ENCODE peak calls at places on chromosomes 3 and 15, in seven cellular contexts. V, J, B, N, K, Z and G are unnamed samples.

GRCh38 chr3:48338635-48339034 is 5.2 kb upstream of the SPINK8 start:
- DNase-seq in V (no peak), J (no peak), K (no peak), B (no peak), N (no peak), Z (no peak), G (no peak)

GRCh38 chr15:25402342-25402741 is 36.5 kb downstream of the UBE3A start:
- DNase-seq in B (no peak), N (no peak), V (no peak), J (no peak), Z (no peak), K (no peak), G (no peak)

GRCh38 chr15:70523634-70524033 is 239.7 kb downstream of the UACA start:
- DNase-seq in B (no peak), Z (no peak), N (no peak), K (peak; percentile 57), V (no peak), J (no peak), G (peak; percentile 9)

GRCh38 chr15:37921527-37922385 is 12.7 kb upstream of the TMCO5A start:
- DNase-seq in Z (no peak), N (no peak), V (no peak), K (no peak), J (no peak), B (no peak), G (no peak)

GRCh38 chr3:153901152-153901551 is 220.0 kb upstream of the ARHGEF26 start:
- DNase-seq in N (no peak), K (no peak), V (no peak), B (no peak), J (peak; percentile 46), Z (no peak), G (no peak)

GRCh38 chr3:72488736-72489030 is 359.6 kb downstream of the SHQ1 start:
- DNase-seq in N (no peak), B (no peak), K (no peak), Z (no peak), J (peak; percentile 78), V (no peak), G (no peak)

GRCh38 chr3:156577731-156578130 is 22.8 kb upstream of the SSR3 start:
- DNase-seq in N (no peak), K (no peak), B (no peak), Z (no peak), J (peak; percentile 82), V (no peak), G (no peak)

GRCh38 chr3:107130089-107130700 is 247.0 kb upstream of the CCDC54 start:
- DNase-seq in V (no peak), B (no peak), J (no peak), Z (no peak), N (no peak), K (no peak), G (no peak)

GRCh38 chr3:13110678-13111116 is 37.5 kb upstream of the IQSEC1 start:
- DNase-seq in K (no peak), J (no peak), V (no peak), B (peak; percentile 21), Z (no peak), N (peak; percentile 18), G (no peak)

GRCh38 chr15:39499701-39500100 is 81.2 kb upstream of the THBS1 start:
- DNase-seq in J (peak; percentile 30), N (no peak), V (no peak), K (no peak), B (no peak), Z (no peak), G (no peak)
- H3K4me3 ChIP-seq in J (no peak overlapping the region), N (no peak overlapping the region), V (no peak overlapping the region), K (no peak overlapping the region), B (no peak overlapping the region), Z (no peak overlapping the region), G (no peak overlapping the region)

GRCh38 chr3:152245498-152246175 is 23.1 kb upstream of the MBNL1 start:
- DNase-seq in J (no peak), N (no peak), V (no peak), B (no peak), Z (no peak), K (no peak), G (no peak)

GRCh38 chr3:152244156-152244888 is 24.4 kb upstream of the MBNL1 start:
- DNase-seq in J (no peak), B (no peak), K (no peak), V (no peak), N (no peak), Z (no peak), G (no peak)

GRCh38 chr3:152236741-152237140 is 32.0 kb upstream of the MBNL1 start:
- DNase-seq in Z (no peak), N (peak; percentile 9), B (no peak), K (no peak), V (no peak), J (peak; percentile 52), G (no peak)

GRCh38 chr3:152243301-152243711 is 25.4 kb upstream of the MBNL1 start:
- DNase-seq in J (no peak), B (no peak), K (no peak), V (no peak), N (no peak), Z (peak; percentile 10), G (no peak)

DNA sequence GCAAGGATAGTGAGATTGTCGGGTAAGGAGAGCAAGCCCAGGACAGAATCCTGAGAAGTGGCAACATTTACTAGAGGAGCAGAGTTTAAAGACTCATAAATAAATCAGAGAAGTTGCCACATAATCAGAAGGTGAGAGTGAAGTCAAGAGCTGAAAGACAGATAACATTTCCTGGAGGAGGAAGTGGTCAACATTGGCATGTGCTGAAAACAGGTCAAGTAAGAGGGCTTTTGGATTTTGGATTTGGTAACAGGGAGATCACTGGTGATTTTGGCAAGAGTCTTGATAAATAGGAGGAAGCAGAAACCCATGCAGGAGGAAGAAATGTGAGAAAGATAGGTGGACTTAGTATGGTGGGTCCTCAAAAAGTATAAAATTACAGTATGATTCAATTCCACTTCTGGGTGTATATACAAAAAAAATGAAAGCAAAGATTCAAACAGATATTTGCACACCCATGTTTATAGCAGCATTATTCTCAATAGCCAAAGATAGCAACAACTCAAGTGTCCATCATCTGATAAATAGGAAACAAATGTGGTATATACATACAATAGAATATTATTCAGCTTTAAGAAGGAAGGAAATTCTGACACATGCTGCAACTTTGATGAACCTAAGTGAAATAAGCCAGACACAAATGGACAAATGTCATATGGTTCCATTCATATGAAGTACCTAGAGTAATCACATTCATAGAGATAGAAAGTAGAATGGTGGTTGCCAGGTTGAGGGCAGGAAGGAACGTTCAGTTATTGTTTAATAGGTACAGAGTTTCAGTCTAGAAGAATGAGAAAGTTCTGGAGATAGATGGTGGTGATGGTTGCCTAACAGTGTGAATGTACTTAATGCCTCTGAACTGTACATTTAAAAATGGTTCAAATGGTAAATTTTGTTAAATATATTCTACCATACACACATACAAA is 27.3 kb upstream of the MBNL1 start:
- DNase-seq in V (no peak), J (no peak), Z (no peak), B (no peak), K (no peak), N (peak; percentile 16), G (no peak)
- H3K4me1 ChIP-seq in V (no peaks in the 10 kb centered on the region), J (peaks cover 16% of the 10 kb centered on the region), Z (peaks cover 22% of the 10 kb centered on the region), B (no peaks in the 10 kb centered on the region), K (no peaks in the 10 kb centered on the region), N (peaks cover 3% of the 10 kb centered on the region), G (peaks cover 56% of the 10 kb centered on the region)

DNA sequence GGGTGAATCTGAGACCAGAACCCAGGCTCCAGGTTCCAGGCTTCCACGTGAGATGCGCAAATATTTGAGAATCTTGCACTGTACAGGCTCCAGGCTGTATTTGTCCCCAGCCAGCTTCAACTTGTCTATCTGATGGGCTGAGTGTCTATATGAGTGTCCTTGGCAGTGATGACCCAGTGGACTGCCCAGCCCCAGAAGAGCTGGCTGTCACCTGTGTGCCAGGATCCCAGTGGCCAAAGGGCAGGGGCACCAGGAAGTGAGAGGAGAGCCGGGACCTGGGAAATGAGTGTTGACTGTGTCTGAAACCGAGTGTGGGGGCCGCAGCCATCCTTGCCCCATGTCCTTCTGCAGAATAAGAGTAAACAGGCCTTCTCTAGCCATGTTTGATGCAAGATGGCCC is 10.4 kb downstream of the FAH start:
- DNase-seq in B (no peak), V (no peak), K (no peak), N (no peak), Z (no peak), J (no peak), G (no peak)
- H3K27me3 ChIP-seq in B (no peaks in the 10 kb centered on the region), V (no peaks in the 10 kb centered on the region), K (no peaks in the 10 kb centered on the region), N (no peaks in the 10 kb centered on the region), Z (no peaks in the 10 kb centered on the region), J (no peaks in the 10 kb centered on the region), G (no peaks in the 10 kb centered on the region)

DNA sequence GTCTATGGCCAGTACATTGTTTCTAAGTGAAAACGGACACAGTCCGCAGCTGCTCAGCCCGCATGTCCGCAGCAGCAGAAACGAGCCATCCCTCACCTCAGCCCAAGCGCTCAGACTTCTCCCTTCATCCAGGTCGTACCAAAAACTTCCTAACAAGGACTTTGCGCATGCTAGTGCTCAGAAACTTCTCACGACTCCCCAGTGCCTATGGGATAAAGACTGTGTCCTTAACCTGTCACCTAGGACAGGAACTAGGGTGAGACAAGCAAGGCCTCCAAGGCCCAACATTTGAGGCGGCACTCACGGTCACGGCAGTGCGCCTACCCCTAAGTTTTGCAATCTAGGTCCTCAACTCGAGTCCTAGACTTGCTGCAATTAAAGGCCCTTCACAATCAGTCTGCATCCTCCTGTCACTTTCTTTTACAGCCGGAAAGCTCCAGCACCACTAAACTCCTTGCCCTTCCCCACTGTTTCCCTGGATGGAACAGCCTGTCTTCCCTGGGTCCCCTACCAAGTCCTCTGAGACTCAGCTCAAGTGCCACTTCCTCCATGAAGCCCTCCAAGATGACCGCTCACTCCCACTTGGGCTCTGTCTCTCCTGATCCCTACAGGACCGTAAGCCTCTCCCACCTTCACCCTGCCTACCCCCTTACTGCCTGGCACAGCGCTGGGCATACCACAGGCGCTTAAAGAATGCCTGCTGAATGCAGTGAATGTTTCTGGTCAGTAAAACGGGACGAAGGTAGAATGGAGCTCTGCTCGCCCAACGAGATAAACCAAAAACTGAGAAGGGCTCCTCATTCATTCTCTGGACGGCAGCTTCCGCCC is 1.2 kb downstream of the CLN6 start:
- DNase-seq in K (no peak), Z (no peak), V (no peak), N (peak; percentile 46), B (no peak), J (no peak), G (no peak)
- H3K4me3 ChIP-seq in K (peak overlapping the region; percentile 70), Z (peak overlapping the region; percentile 78), V (peak overlapping the region; percentile 90), N (peak overlapping the region; percentile 59), B (peak overlapping the region; percentile 85), J (peak overlapping the region; percentile 80), G (peak overlapping the region; percentile 90)

GRCh38 chr15:59280855-59281254 is 74.2 kb downstream of the LDHAL6B start:
- DNase-seq in B (no peak), N (no peak), Z (no peak), V (no peak), K (no peak), J (no peak), G (no peak)

GRCh38 chr15:59278120-59278519 is 71.5 kb downstream of the LDHAL6B start:
- DNase-seq in N (no peak), B (no peak), K (no peak), Z (peak; percentile 74), J (no peak), V (no peak), G (no peak)

GRCh38 chr15:59276225-59277178 is 69.9 kb downstream of the LDHAL6B start:
- DNase-seq in K (no peak), N (peak; percentile 21), V (no peak), J (no peak), Z (peak; percentile 96), B (peak; percentile 91), G (no peak)

GRCh38 chr15:59281699-59282098 is 75.1 kb downstream of the LDHAL6B start:
- DNase-seq in Z (peak; percentile 76), K (no peak), J (no peak), V (no peak), B (no peak), N (no peak), G (no peak)

GRCh38 chr15:59279023-59279422 is 72.4 kb downstream of the LDHAL6B start:
- DNase-seq in V (no peak), J (no peak), B (no peak), N (no peak), K (no peak), Z (peak; percentile 30), G (no peak)
- H3K4me1 ChIP-seq in V (no peaks in the 10 kb centered on the region), J (peaks cover 8% of the 10 kb centered on the region), B (peaks cover 59% of the 10 kb centered on the region), N (peaks cover 5% of the 10 kb centered on the region), K (no peaks in the 10 kb centered on the region), Z (peaks cover 100% of the 10 kb centered on the region), G (no peaks in the 10 kb centered on the region)